ENCODE peak calls at places on chromosomes 11 and 22, in eight cellular contexts. L is HTR-8/SVneo, Y is iris pigment epithelial cell, A is GM13976, P is T1000, H is NCI-H1417, Z is fibroblast of mammary gland, S is NCI-H1092 treated with DMSO at 0.1 percent for 48 hours. C is an unnamed sample.

GRCh38 chr11:122593473-122594420 is 61.8 kb upstream of the UBASH3B start:
- DNase-seq in L (no peak), Y (no peak), A (no peak), P (no peak), H (no peak), Z (peak; percentile 22), S (no peak), C (no peak)

GRCh38 chr22:27718186-27719032 is 83.1 kb downstream of the MN1 start:
- DNase-seq in L (peak; percentile 90), Y (peak; percentile 94), A (no peak), P (peak; percentile 70), H (no peak), Z (peak; percentile 97), S (no peak), C (peak; percentile 93)

GRCh38 chr11:62806611-62807121 is 1.4 kb upstream of the NXF1 start:
- DNase-seq in L (no peak), Y (peak; percentile 57), A (no peak), P (no peak), H (no peak), Z (peak; percentile 55), S (no peak), C (no peak)

GRCh38 chr11:67634366-67635230 is 4.9 kb upstream of the NUDT8 start:
- DNase-seq in L (no peak), Y (no peak), A (no peak), P (no peak), H (no peak), Z (no peak), S (no peak), C (no peak)

GRCh38 chr11:119374632-119375394 is 6.7 kb downstream of the USP2 start:
- DNase-seq in L (no peak), Y (no peak), A (no peak), P (no peak), H (no peak), Z (no peak), S (no peak), C (peak; percentile 51)

GRCh38 chr11:77212314-77213007 is 84.4 kb downstream of the MYO7A start:
- DNase-seq in L (no peak), Y (no peak), A (peak; percentile 18), P (no peak), H (no peak), Z (no peak), S (no peak), C (no peak)

GRCh38 chr22:43427296-43428004 is 15.6 kb downstream of the MPPED1 start:
- DNase-seq in L (no peak), Y (no peak), A (no peak), P (no peak), H (no peak), Z (no peak), S (no peak), C (no peak)

GRCh38 chr11:105937331-105937730 is 84.7 kb downstream of the MSANTD4 start:
- DNase-seq in L (peak; percentile 30), Y (peak; percentile 81), A (no peak), P (no peak), H (no peak), Z (peak; percentile 30), S (no peak), C (no peak)

GRCh38 chr11:66076561-66076960 is 6.5 kb downstream of the PACS1 start:
- DNase-seq in L (no peak), Y (no peak), A (no peak), P (no peak), H (no peak), Z (no peak), S (no peak), C (no peak)

GRCh38 chr22:41840216-41840615 is 7.3 kb downstream of the SREBF2 start:
- DNase-seq in L (no peak), Y (no peak), A (no peak), P (no peak), H (no peak), Z (no peak), S (no peak), C (no peak)

GRCh38 chr11:78262710-78263109 is 74.0 kb downstream of the USP35 start:
- DNase-seq in L (no peak), Y (no peak), A (no peak), P (no peak), H (no peak), Z (peak; percentile 8), S (no peak), C (no peak)

GRCh38 chr11:60924110-60924905 is at the start of gene TMEM132A:
- DNase-seq in L (peak; percentile 88), Y (peak; percentile 61), A (peak; percentile 79), P (peak; percentile 61), H (peak; percentile 76), Z (peak; percentile 54), S (peak; percentile 77), C (peak; percentile 75)

GRCh38 chr11:44992181-44992582 is 41.5 kb upstream of the TP53I11 start:
- DNase-seq in L (no peak), Y (no peak), A (peak; percentile 4), P (no peak), H (no peak), Z (peak; percentile 30), S (peak; percentile 59), C (peak; percentile 89)

GRCh38 chr22:46941958-46942815 is 179.7 kb downstream of the TBC1D22A start:
- DNase-seq in L (no peak), Y (peak; percentile 23), A (no peak), P (no peak), H (no peak), Z (peak; percentile 60), S (no peak), C (peak; percentile 29)

GRCh38 chr11:14722507-14722906 is 78.9 kb downstream of the PDE3B start:
- DNase-seq in L (no peak), Y (no peak), A (no peak), P (no peak), H (no peak), Z (no peak), S (no peak), C (no peak)

GRCh38 chr11:12770435-12770834 is 96.2 kb downstream of the TEAD1 start:
- DNase-seq in L (no peak), Y (no peak), A (no peak), P (no peak), H (no peak), Z (no peak), S (no peak), C (no peak)

GRCh38 chr22:47816121-47816915 is 1053.9 kb downstream of the TBC1D22A start:
- DNase-seq in L (no peak), Y (no peak), A (no peak), P (no peak), H (no peak), Z (no peak), S (no peak), C (no peak)

GRCh38 chr22:40853961-40854360 is 2.5 kb downstream of the ST13 start:
- DNase-seq in L (no peak), Y (peak; percentile 50), A (no peak), P (no peak), H (no peak), Z (peak; percentile 40), S (no peak), C (no peak)

GRCh38 chr22:36131907-36132306 is 28.6 kb downstream of the APOL3 start:
- DNase-seq in L (no peak), Y (no peak), A (no peak), P (no peak), H (no peak), Z (no peak), S (no peak), C (no peak)

GRCh38 chr11:13007702-13008435 is 1.2 kb upstream of the RASSF10 start:
- DNase-seq in L (no peak), Y (no peak), A (no peak), P (no peak), H (no peak), Z (no peak), S (no peak), C (no peak)

C was measured in MG63.